ENCODE peak calls at places on chromosome 10, in five cellular contexts. I, Y, D, O and F are unnamed samples.

GRCh38 chr10:110364531-110364937 is 59.8 kb upstream of the SMNDC1 start:
- DNase-seq in D (no peak), O (no peak), I (no peak), Y (peak), F (no peak)

GRCh38 chr10:123284022-123284421 is 129.8 kb downstream of the BUB3 start:
- DNase-seq in O (no peak), Y (peak), I (no peak), D (no peak), F (no peak)

GRCh38 chr10:92544296-92544695 is 29.6 kb downstream of the IDE start:
- DNase-seq in Y (peak), I (no peak), O (no peak), D (no peak), F (peak)

GRCh38 chr10:27618906-27619305 is 114.8 kb downstream of the RAB18 start:
- DNase-seq in Y (no peak), I (no peak), D (no peak), O (no peak), F (no peak)

GRCh38 chr10:50561266-50561665 is 62.5 kb downstream of the SGMS1 start:
- DNase-seq in Y (no peak), D (no peak), I (no peak), O (peak), F (no peak)

GRCh38 chr10:62655337-62655994 is 149.1 kb upstream of the ADO start:
- DNase-seq in Y (no peak), O (no peak), I (no peak), D (peak), F (peak)

GRCh38 chr10:31867646-31868045 is 61.0 kb downstream of the ARHGAP12 start:
- DNase-seq in Y (peak), D (no peak), O (no peak), I (no peak), F (no peak)

GRCh38 chr10:32891261-32891660 is 66.8 kb downstream of the ITGB1 start:
- DNase-seq in I (no peak), D (no peak), Y (no peak), O (no peak), F (no peak)

GRCh38 chr10:31030800-31031199 is 865 bp downstream of the ZNF438 start:
- DNase-seq in I (no peak), Y (no peak), D (no peak), O (no peak), F (no peak)

GRCh38 chr10:110498982-110499795 is 1.5 kb downstream of the DUSP5 start:
- DNase-seq in D (no peak), Y (peak), I (no peak), O (no peak), F (peak)

GRCh38 chr10:63699785-63700184 is 178.6 kb downstream of the REEP3 start:
- DNase-seq in Y (peak), D (no peak), O (no peak), I (no peak), F (no peak)

GRCh38 chr10:99984635-99985034 is 25.1 kb downstream of the DNMBP start:
- DNase-seq in O (no peak), I (no peak), Y (no peak), D (no peak), F (no peak)

GRCh38 chr10:124418726-124419501 is at the start of gene OAT:
- DNase-seq in Y (peak), D (peak), O (peak), I (peak), F (peak)
- TF ChIP-seq CTCF in Y (no peak), D (no peak), O (peak), I (peak), F (no peak)

DNA sequence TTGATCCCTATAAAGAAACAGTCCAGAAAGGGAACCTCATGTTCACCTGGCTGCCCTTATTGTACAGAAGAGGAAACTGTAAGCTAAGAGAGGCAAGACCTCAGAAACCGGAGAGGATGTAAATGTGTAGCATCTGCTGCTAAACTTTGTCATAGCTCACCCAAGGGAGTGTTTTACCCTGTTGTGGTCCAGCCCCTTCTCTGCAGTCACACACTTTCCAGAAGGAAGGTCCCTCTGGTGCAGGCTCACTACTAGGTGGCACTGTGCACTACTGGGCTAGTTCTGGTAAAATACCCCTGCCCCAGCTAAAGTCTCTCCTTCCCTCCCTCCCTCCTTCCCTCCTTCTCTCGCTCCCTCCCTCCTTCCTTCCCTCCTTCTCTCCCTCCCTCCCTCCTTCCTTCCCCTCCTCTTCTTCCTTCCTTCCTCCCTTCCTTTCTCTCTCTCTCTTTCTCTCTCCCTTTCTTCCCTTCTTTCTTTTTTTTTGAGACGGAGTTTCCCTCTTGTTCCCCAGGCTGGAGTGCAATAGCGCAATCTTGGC is 42.5 kb upstream of the LCOR start:
- DNase-seq in O (no peak), Y (no peak), D (peak), I (no peak), F (peak)
- TF ChIP-seq CTCF in O (no peak), Y (no peak), D (no peak), I (no peak), F (peak)

GRCh38 chr10:112497347-112497950 is 50.4 kb downstream of the VTI1A start:
- DNase-seq in I (no peak), Y (no peak), O (no peak), D (no peak), F (no peak)
- TF ChIP-seq CTCF in I (no peak), Y (no peak), O (no peak), D (no peak), F (no peak)

GRCh38 chr10:131943021-131943814 is 38.5 kb downstream of the BNIP3 start:
- DNase-seq in D (no peak), I (peak), O (no peak), Y (no peak), F (no peak)
- TF ChIP-seq CTCF in D (peak), I (peak), O (no peak), Y (peak), F (peak)

DNA sequence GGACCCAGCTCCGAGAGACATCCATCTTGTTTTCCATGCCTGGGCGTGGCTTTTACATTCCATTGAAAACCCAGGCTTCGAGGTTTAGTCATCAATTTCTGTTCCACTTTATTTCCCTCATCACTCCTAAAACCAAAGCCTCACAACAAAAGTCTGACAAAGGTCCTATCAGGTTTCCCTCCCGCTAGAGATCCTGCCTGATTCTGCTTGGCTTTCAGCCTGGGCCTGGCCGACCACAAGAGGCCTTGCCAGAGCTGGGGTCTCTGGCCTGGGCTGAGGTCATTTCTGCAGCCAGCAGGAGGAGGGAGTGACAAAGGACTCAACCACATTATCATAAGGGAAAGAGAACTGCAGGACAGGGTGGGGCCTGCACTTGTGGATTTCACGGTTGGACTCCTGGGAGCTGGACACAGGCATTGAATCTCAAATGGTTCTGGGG is 167.0 kb downstream of the FANK1 start:
- DNase-seq in Y (peak), I (peak), D (no peak), O (peak), F (no peak)
- TF ChIP-seq CTCF in Y (no peak), I (no peak), D (no peak), O (no peak), F (no peak)